ENCODE peak calls at places on chromosomes 4 and X, in four cellular contexts. L, N, G and P are unnamed samples.

GRCh38 chr4:151627491-151627890 is 133.3 kb downstream of the GATB start:
- DNase-seq in N (no peak), G (no peak), L (no peak), P (no peak)

GRCh38 chrX:11239230-11239629 is 54.0 kb upstream of the AMELX start:
- DNase-seq in L (no peak), G (peak; percentile 67), N (no peak), P (no peak)

GRCh38 chr4:38753021-38753806 is 29.6 kb downstream of the TLR10 start:
- DNase-seq in L (no peak), N (peak; percentile 78), G (peak; percentile 98), P (peak; percentile 11)

GRCh38 chrX:133177202-133177601 is 41.0 kb downstream of the TFDP3 start:
- DNase-seq in L (no peak), N (no peak), G (no peak), P (no peak)

GRCh38 chr4:41256740-41257256 is at the start of gene UCHL1:
- DNase-seq in N (no peak), G (peak; percentile 93), L (peak; percentile 21), P (peak; percentile 75)

GRCh38 chrX:44344194-44344593 is 722 bp upstream of the EFHC2 start:
- DNase-seq in N (no peak), G (no peak), L (peak; percentile 57), P (no peak)

GRCh38 chr4:31998807-31999206 is 1278.6 kb downstream of the PCDH7 start:
- DNase-seq in L (no peak), G (no peak), N (no peak), P (no peak)

GRCh38 chr4:115310671-115311070 is 197.3 kb upstream of the NDST4 start:
- DNase-seq in N (no peak), L (no peak), G (no peak), P (no peak)

GRCh38 chr4:163618845-163619244 is 124.4 kb downstream of the TMA16 start:
- DNase-seq in L (no peak), G (no peak), N (no peak), P (no peak)

GRCh38 chr4:175440776-175441175 is 371.3 kb downstream of the GPM6A start:
- DNase-seq in L (no peak), G (peak; percentile 25), N (no peak), P (no peak)

GRCh38 chr4:105644270-105644669 is 64.2 kb downstream of the INTS12 start:
- DNase-seq in L (no peak), N (no peak), G (no peak), P (no peak)

GRCh38 chrX:49251325-49251724 is 13.2 kb downstream of the FOXP3 start:
- DNase-seq in L (no peak), N (no peak), G (no peak), P (no peak)

GRCh38 chrX:10015711-10016515 is 48.8 kb downstream of the CLDN34 start:
- DNase-seq in L (peak; percentile 7), G (peak; percentile 63), N (no peak), P (no peak)

GRCh38 chr4:87353592-87353991 is 30.9 kb upstream of the HSD17B13 start:
- DNase-seq in G (peak; percentile 86), L (peak; percentile 32), N (no peak), P (no peak)

GRCh38 chr4:86011117-86011516 is 348.7 kb downstream of the MAPK10 start:
- DNase-seq in L (no peak), N (no peak), G (peak; percentile 95), P (no peak)

GRCh38 chrX:38699116-38699515 is 102.1 kb upstream of the MID1IP1 start:
- DNase-seq in N (no peak), L (no peak), G (no peak), P (no peak)

GRCh38 chrX:148634591-148634990 is 134.2 kb downstream of the AFF2 start:
- DNase-seq in L (no peak), N (no peak), G (no peak), P (no peak)

GRCh38 chrX:136447968-136448367 is 39.8 kb upstream of the BRS3 start:
- DNase-seq in G (no peak), L (no peak), N (no peak), P (no peak)

GRCh38 chr4:110484767-110485166 is 8.8 kb downstream of the ENPEP start:
- DNase-seq in G (peak; percentile 77), L (no peak), N (no peak), P (no peak)

GRCh38 chr4:41930139-41930831 is 4.9 kb upstream of the TMEM33 start:
- DNase-seq in G (no peak), N (no peak), L (no peak), P (no peak)